ENCODE peak calls at places on chromosomes 4 and X, in four cellular contexts. G is IMR-90, W is H9, D is H1. Z is an unnamed sample.

GRCh38 chrX:18574591-18574990 is 97.3 kb downstream of the RS1 start:
- DNase-seq in W (no peak), D (no peak), G (peak), Z (no peak)

GRCh38 chrX:56248492-56248891 is 16.3 kb downstream of the KLF8 start:
- DNase-seq in D (no peak), W (peak), G (peak), Z (peak)

GRCh38 chr4:58602022-58602421 is 1491.8 kb upstream of the IGFBP7 start:
- DNase-seq in W (no peak), G (no peak), D (no peak), Z (peak)

GRCh38 chr4:124212835-124213640 is 499.5 kb downstream of the ANKRD50 start:
- DNase-seq in W (no peak), G (peak), D (no peak), Z (peak)

GRCh38 chrX:56057325-56057724 is 174.8 kb upstream of the KLF8 start:
- DNase-seq in D (no peak), G (no peak), W (no peak), Z (no peak)

GRCh38 chr4:184039963-184040383 is 134.9 kb downstream of the STOX2 start:
- DNase-seq in D (no peak), G (no peak), W (no peak), Z (peak)

GRCh38 chrX:34778961-34779360 is 121.9 kb upstream of the TMEM47 start:
- DNase-seq in G (peak), W (no peak), D (no peak), Z (no peak)

GRCh38 chrX:151902813-151903591 is 9.7 kb upstream of the MAGEA4 start:
- DNase-seq in D (no peak), G (peak), W (no peak), Z (peak)

GRCh38 chr4:168594121-168594520 is 97.3 kb downstream of the PALLD start:
- DNase-seq in D (no peak), W (no peak), G (no peak), Z (no peak)

GRCh38 chr4:153409412-153409811 is 56.7 kb upstream of the TMEM131L start:
- DNase-seq in W (no peak), G (peak), D (no peak), Z (no peak)

GRCh38 chr4:112127736-112128322 is 17.4 kb upstream of the FAM241A start:
- DNase-seq in W (no peak), G (peak), D (no peak), Z (peak)

GRCh38 chr4:116839826-116840225 is 245.6 kb downstream of the TRAM1L1 start:
- DNase-seq in G (no peak), D (no peak), W (no peak), Z (no peak)

GRCh38 chr4:4601803-4602369 is 60.0 kb upstream of the STX18 start:
- DNase-seq in G (no peak), W (no peak), D (no peak), Z (no peak)

GRCh38 chr4:56976878-56977320 is 507 bp downstream of the NOA1 start:
- DNase-seq in G (no peak), D (no peak), W (peak), Z (peak)

GRCh38 chr4:95050980-95051688 is 293.4 kb downstream of the BMPR1B start:
- DNase-seq in G (no peak), W (peak), D (no peak), Z (peak)

GRCh38 chr4:5341151-5341925 is 290.1 kb downstream of the STK32B start:
- DNase-seq in G (no peak), W (no peak), D (no peak), Z (no peak)

GRCh38 chr4:81447551-81448266 is 24.0 kb downstream of the RASGEF1B start:
- DNase-seq in G (peak), D (no peak), W (no peak), Z (no peak)

GRCh38 chrX:112670964-112671363 is 8.8 kb downstream of the LHFPL1 start:
- DNase-seq in D (no peak), W (no peak), G (no peak), Z (no peak)

GRCh38 chr4:48337726-48338125 is 3.6 kb upstream of the SLAIN2 start:
- DNase-seq in G (no peak), D (no peak), W (no peak), Z (no peak)

GRCh38 chrX:13693341-13693871 is 4.5 kb downstream of the RAB9A start:
- DNase-seq in W (no peak), D (no peak), G (no peak), Z (peak)

GRCh38 chr4:36091997-36092396 is 152.3 kb downstream of the ARAP2 start:
- DNase-seq in G (no peak), D (no peak), W (no peak), Z (no peak)

GRCh38 chr4:48910511-48910910 is 3.9 kb upstream of the OCIAD2 start:
- DNase-seq in W (no peak), D (no peak), G (no peak), Z (no peak)

GRCh38 chr4:124753941-124754581 is 41.5 kb upstream of the ANKRD50 start:
- DNase-seq in W (no peak), G (peak), D (no peak), Z (no peak)

GRCh38 chr4:134343661-134344060 is 142.1 kb upstream of the PABPC4L start:
- DNase-seq in D (no peak), W (no peak), G (no peak), Z (no peak)

GRCh38 chr4:184815046-184815877 is 10.5 kb downstream of the ACSL1 start:
- DNase-seq in D (no peak), W (peak), G (peak), Z (peak)

GRCh38 chr4:4344915-4345527 is 41.9 kb upstream of the NSG1 start:
- DNase-seq in D (no peak), G (no peak), W (no peak), Z (no peak)

GRCh38 chr4:183430317-183430986 is 14.0 kb upstream of the CDKN2AIP start:
- DNase-seq in D (no peak), W (peak), G (no peak), Z (peak)

GRCh38 chr4:164596318-164596878 is 157.5 kb upstream of the SMIM31 start:
- DNase-seq in W (no peak), G (no peak), D (no peak), Z (no peak)

GRCh38 chr4:78779280-78779679 is 3.1 kb downstream of the BMP2K start:
- DNase-seq in G (peak), D (no peak), W (no peak), Z (no peak)

GRCh38 chrX:153874366-153875125 is 11.4 kb downstream of the L1CAM start:
- DNase-seq in D (no peak), G (no peak), W (no peak), Z (no peak)

GRCh38 chrX:40132751-40133150 is 35.0 kb upstream of the BCOR start:
- DNase-seq in G (peak), D (no peak), W (no peak), Z (no peak)

GRCh38 chr4:71211748-71212147 is 127.1 kb upstream of the SLC4A4 start:
- DNase-seq in G (no peak), D (no peak), W (no peak), Z (no peak)

GRCh38 chr4:63348735-63349673 is 1060.2 kb downstream of the TECRL start:
- DNase-seq in W (no peak), G (no peak), D (no peak), Z (no peak)

GRCh38 chr4:23022032-23022431 is 329.3 kb downstream of the GBA3 start:
- DNase-seq in D (no peak), W (no peak), G (peak), Z (peak)

GRCh38 chrX:68307767-68308166 is 125.5 kb downstream of the OPHN1 start:
- DNase-seq in D (no peak), G (peak), W (no peak), Z (no peak)

GRCh38 chrX:95071621-95072020 is 1397.6 kb downstream of the FAM133A start:
- DNase-seq in G (peak), D (no peak), W (no peak), Z (peak)

GRCh38 chr4:52861171-52861873 is 795 bp upstream of the RASL11B start:
- DNase-seq in G (no peak), D (no peak), W (no peak), Z (peak)

GRCh38 chr4:52861879-52862604 is at the start of gene RASL11B:
- DNase-seq in W (peak), D (no peak), G (peak), Z (peak)

GRCh38 chr4:52864816-52865215 is 2.7 kb downstream of the RASL11B start:
- DNase-seq in D (no peak), G (peak), W (no peak), Z (no peak)

GRCh38 chr4:52863324-52863723 is 1.2 kb downstream of the RASL11B start:
- DNase-seq in G (no peak), W (no peak), D (no peak), Z (peak)

DNA sequence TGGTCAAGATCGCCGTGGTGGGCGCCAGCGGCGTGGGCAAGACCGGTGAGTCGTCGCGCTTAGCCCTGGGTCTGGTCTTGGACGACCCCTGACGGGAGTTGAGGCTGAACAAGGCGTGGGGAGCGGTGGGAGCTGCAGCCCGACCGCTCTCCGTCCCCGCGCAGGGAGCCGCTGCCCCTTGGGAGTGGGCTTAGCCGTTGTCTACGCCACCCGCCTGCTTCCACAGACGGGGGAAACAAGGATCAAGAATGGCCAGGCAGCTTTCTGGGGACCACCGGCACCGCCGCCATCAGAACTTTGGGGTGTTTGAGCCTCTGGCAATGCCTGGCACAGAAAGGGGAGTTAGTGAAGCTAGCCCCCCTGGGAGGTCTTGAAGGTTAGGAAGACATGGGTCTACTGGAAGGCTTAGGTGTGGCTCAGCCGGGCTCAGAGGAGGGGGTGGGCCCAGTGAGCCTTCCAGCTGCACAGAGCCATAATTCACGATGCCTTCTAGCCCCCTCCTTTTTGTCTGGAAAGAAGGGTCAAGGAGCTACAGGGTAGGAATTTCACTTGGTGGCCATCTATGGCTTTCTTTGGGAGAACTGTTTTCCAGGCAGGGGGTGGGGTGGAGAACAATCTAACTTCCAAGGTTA is 604 bp downstream of the RASL11B start:
- DNase-seq in W (no peak), G (no peak), D (no peak), Z (peak)
- H3K4ac ChIP-seq in W (no peak), G (peak), D (peak), Z (peak)

GRCh38 chr4:1851160-1851559 is 4.8 kb downstream of the LETM1 start:
- DNase-seq in W (no peak), G (no peak), D (no peak), Z (no peak)
- H2AK5ac ChIP-seq in W (no peak), G (no peak), D (no peak), Z (no peak)

GRCh38 chr4:89427765-89428164 is 120.2 kb upstream of the GPRIN3 start:
- DNase-seq in W (no peak), G (no peak), D (no peak), Z (no peak)

GRCh38 chr4:89420507-89420906 is 112.9 kb upstream of the GPRIN3 start:
- DNase-seq in G (peak), D (no peak), W (no peak), Z (no peak)

GRCh38 chr4:89422441-89422950 is 114.9 kb upstream of the GPRIN3 start:
- DNase-seq in G (no peak), D (no peak), W (no peak), Z (no peak)

GRCh38 chr4:89419121-89419695 is 111.6 kb upstream of the GPRIN3 start:
- DNase-seq in D (no peak), G (no peak), W (no peak), Z (peak)

GRCh38 chr4:89425023-89425422 is 117.4 kb upstream of the GPRIN3 start:
- DNase-seq in G (no peak), W (no peak), D (no peak), Z (no peak)
- H3K56ac ChIP-seq in G (no peak), W (no peak), D (no peak), Z (no peak)

GRCh38 chr4:151799417-151800030 is 38.7 kb upstream of the GATB start:
- DNase-seq in D (no peak), G (no peak), W (no peak), Z (peak)

GRCh38 chr4:151797853-151798252 is 37.0 kb upstream of the GATB start:
- DNase-seq in G (no peak), W (no peak), D (no peak), Z (no peak)

GRCh38 chr4:151797131-151797530 is 36.3 kb upstream of the GATB start:
- DNase-seq in D (no peak), G (no peak), W (no peak), Z (no peak)

GRCh38 chr4:151796106-151796505 is 35.3 kb upstream of the GATB start:
- DNase-seq in W (no peak), D (no peak), G (no peak), Z (no peak)

GRCh38 chr4:151798678-151799416 is 38.0 kb upstream of the GATB start:
- DNase-seq in D (no peak), W (no peak), G (no peak), Z (peak)
- H3K4ac ChIP-seq in D (no peak), W (no peak), G (no peak), Z (no peak)

DNA sequence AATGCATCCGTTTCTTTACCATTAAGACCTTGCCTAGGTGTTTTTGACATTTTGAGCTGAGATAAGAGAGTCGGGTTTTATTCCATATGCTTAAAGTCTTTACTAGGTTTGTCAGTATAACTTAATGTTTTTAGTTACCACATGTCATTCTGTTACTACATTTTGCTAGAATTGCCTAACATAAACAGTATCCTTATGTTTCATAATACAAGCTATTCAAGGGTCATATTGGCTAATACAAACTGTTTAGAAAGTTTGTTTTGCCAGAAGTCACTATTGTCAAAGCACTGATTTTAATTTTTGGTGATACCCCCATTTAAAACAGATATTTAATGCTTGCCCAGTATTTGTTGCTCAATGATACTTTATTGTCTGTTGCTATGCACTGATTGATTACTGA is 427.7 kb upstream of the MAGEB2 start:
- DNase-seq in W (no peak), G (peak), D (no peak), Z (no peak)
- H2AK5ac ChIP-seq in W (no peak), G (no peak), D (no peak), Z (no peak)

GRCh38 chr4:141711211-141711610 is 74.8 kb downstream of the IL15 start:
- DNase-seq in D (no peak), G (peak), W (no peak), Z (peak)
- H3K56ac ChIP-seq in D (no peak), G (no peak), W (no peak), Z (no peak)

GRCh38 chr4:55398461-55398860 is 2.7 kb downstream of the TMEM165 start:
- DNase-seq in W (no peak), D (no peak), G (peak), Z (no peak)
- H3K4ac ChIP-seq in W (no peak), D (no peak), G (no peak), Z (no peak)

Z was measured in mesendoderm.